ENCODE peak calls at places on chromosome 15, in five cellular contexts. O, Q, I, F and H are unnamed samples.

GRCh38 chr15:77421370-77421700 is 647 bp downstream of the HMG20A start:
- DNase-seq in F (peak), Q (peak), O (no peak), I (no peak), H (peak)

GRCh38 chr15:57213783-57214366 is 162.4 kb upstream of the CGNL1 start:
- DNase-seq in F (peak), I (no peak), O (no peak), Q (peak), H (peak)

GRCh38 chr15:93017521-93017920 is 71.5 kb downstream of the RGMA start:
- DNase-seq in F (no peak), Q (no peak), I (no peak), O (no peak), H (no peak)

GRCh38 chr15:60555814-60556213 is 76.9 kb upstream of the ICE2 start:
- DNase-seq in F (no peak), O (no peak), I (no peak), Q (no peak), H (no peak)

GRCh38 chr15:73647259-73648026 is 14.3 kb upstream of the NPTN start:
- DNase-seq in O (no peak), I (no peak), Q (no peak), F (no peak), H (no peak)

GRCh38 chr15:98789020-98789419 is 140.7 kb downstream of the IGF1R start:
- DNase-seq in Q (no peak), I (no peak), F (no peak), O (no peak), H (no peak)

GRCh38 chr15:90036343-90036742 is 35.2 kb downstream of the ZNF710 start:
- DNase-seq in O (no peak), I (no peak), F (no peak), Q (no peak), H (no peak)

GRCh38 chr15:80951941-80952340 is 37.7 kb downstream of the MESD start:
- DNase-seq in Q (no peak), I (no peak), O (no peak), F (no peak), H (no peak)

GRCh38 chr15:63065262-63066234 is 23.0 kb downstream of the TPM1 start:
- DNase-seq in I (no peak), Q (no peak), O (no peak), F (no peak), H (no peak)

GRCh38 chr15:32817570-32817969 is 99.8 kb downstream of the GREM1 start:
- DNase-seq in O (no peak), F (no peak), Q (no peak), I (no peak), H (no peak)

GRCh38 chr15:66006986-66007385 is 137.7 kb downstream of the RAB11A start:
- DNase-seq in O (no peak), F (no peak), I (no peak), Q (peak), H (no peak)

GRCh38 chr15:23035964-23036566 is 3.3 kb downstream of the TUBGCP5 start:
- DNase-seq in F (peak), Q (peak), O (peak), I (peak), H (peak)

GRCh38 chr15:46251873-46252272 is 617.0 kb downstream of the SQOR start:
- DNase-seq in I (no peak), Q (no peak), O (no peak), F (no peak), H (no peak)

GRCh38 chr15:82298520-82298919 is 35.9 kb downstream of the SAXO2 start:
- DNase-seq in I (no peak), F (no peak), Q (no peak), O (no peak), H (no peak)

GRCh38 chr15:42494998-42495360 is 455 bp upstream of the SNAP23 start:
- DNase-seq in O (no peak), I (no peak), Q (peak), F (peak), H (peak)

GRCh38 chr15:70026991-70027390 is 70.7 kb downstream of the TLE3 start:
- DNase-seq in F (no peak), Q (no peak), I (no peak), O (no peak), H (no peak)

GRCh38 chr15:82942691-82943090 is 9.8 kb downstream of the HOMER2 start:
- DNase-seq in Q (peak), F (peak), I (no peak), O (no peak), H (no peak)

GRCh38 chr15:94478763-94479162 is 247.4 kb downstream of the MCTP2 start:
- DNase-seq in Q (no peak), O (no peak), I (no peak), F (no peak), H (no peak)

GRCh38 chr15:74869726-74870407 is 3.3 kb downstream of the SCAMP2 start:
- DNase-seq in O (no peak), F (no peak), I (no peak), Q (no peak), H (peak)

GRCh38 chr15:64524778-64525177 is 64.4 kb downstream of the ZNF609 start:
- DNase-seq in Q (no peak), I (no peak), F (peak), O (no peak), H (peak)

GRCh38 chr15:39360417-39360816 is 220.5 kb upstream of the THBS1 start:
- DNase-seq in F (peak), O (no peak), Q (no peak), I (no peak), H (no peak)

GRCh38 chr15:52220896-52221660 is 29.9 kb upstream of the GNB5 start:
- DNase-seq in I (no peak), F (no peak), Q (no peak), O (no peak), H (no peak)

GRCh38 chr15:74613953-74614743 is 1.5 kb upstream of the CLK3 start:
- DNase-seq in Q (peak), I (peak), F (no peak), O (no peak), H (no peak)

GRCh38 chr15:67198157-67198754 is 56.2 kb downstream of the AAGAB start:
- DNase-seq in F (no peak), O (no peak), Q (no peak), I (no peak), H (no peak)

GRCh38 chr15:66411190-66411589 is 24.5 kb downstream of the MAP2K1 start:
- DNase-seq in O (no peak), I (no peak), Q (no peak), F (no peak), H (no peak)

GRCh38 chr15:63190993-63191392 is 1.6 kb downstream of the RAB8B start:
- DNase-seq in F (no peak), O (no peak), Q (no peak), I (no peak), H (no peak)

GRCh38 chr15:98650871-98651481 is 2.6 kb downstream of the IGF1R start:
- DNase-seq in F (no peak), Q (no peak), I (no peak), O (no peak), H (peak)

GRCh38 chr15:88615303-88616107 is 5.6 kb upstream of the AEN start:
- DNase-seq in Q (no peak), O (no peak), F (peak), I (peak), H (no peak)

GRCh38 chr15:64051093-64051402 is 4.8 kb upstream of the DAPK2 start:
- DNase-seq in F (no peak), I (no peak), O (no peak), Q (no peak), H (no peak)

GRCh38 chr15:91593081-91593480 is 260.4 kb upstream of the SLCO3A1 start:
- DNase-seq in O (no peak), Q (no peak), I (no peak), F (no peak), H (peak)

GRCh38 chr15:52183562-52184173 is 7.5 kb downstream of the GNB5 start:
- DNase-seq in Q (peak), I (peak), O (peak), F (no peak), H (peak)

GRCh38 chr15:68557469-68558317 is 21.1 kb upstream of the CORO2B start:
- DNase-seq in Q (no peak), F (no peak), O (no peak), I (no peak), H (no peak)

GRCh38 chr15:96804754-96805153 is 474.3 kb downstream of the NR2F2 start:
- DNase-seq in Q (no peak), O (no peak), F (no peak), I (no peak), H (no peak)

GRCh38 chr15:93164409-93164808 is 75.4 kb upstream of the RGMA start:
- DNase-seq in F (no peak), Q (no peak), O (no peak), I (no peak), H (no peak)

GRCh38 chr15:95590533-95591044 is 739.9 kb upstream of the NR2F2 start:
- DNase-seq in F (no peak), Q (no peak), I (no peak), O (no peak), H (no peak)

GRCh38 chr15:64536244-64536836 is 76.0 kb downstream of the ZNF609 start:
- DNase-seq in F (peak), O (no peak), Q (peak), I (no peak), H (peak)

GRCh38 chr15:69537888-69538287 is 85.3 kb downstream of the RPLP1 start:
- DNase-seq in O (no peak), F (no peak), Q (no peak), I (no peak), H (no peak)

GRCh38 chr15:38411902-38412301 is 42.0 kb upstream of the FAM98B start:
- DNase-seq in F (no peak), Q (no peak), O (no peak), I (no peak), H (no peak)

DNA sequence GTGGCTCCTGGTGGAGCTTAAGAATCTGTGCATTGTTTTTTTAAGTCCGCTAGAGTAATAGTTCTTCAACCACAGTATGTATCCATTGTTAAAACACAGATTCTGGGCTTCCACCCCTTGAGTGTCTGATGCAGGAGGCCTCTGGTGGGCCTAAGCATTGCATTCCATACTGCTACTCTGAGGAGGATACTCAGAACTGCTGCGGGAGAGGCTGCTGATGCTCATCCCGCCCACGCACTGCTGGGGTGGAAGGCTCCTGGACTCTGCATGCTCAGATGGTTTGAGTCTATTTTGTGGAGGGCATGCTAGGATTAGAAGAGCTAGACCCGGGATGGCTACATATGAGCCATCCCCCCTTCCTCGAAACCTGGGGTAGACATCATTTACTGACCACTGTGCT is 74.5 kb downstream of the THSD4 start:
- DNase-seq in O (no peak), I (peak), Q (no peak), F (no peak), H (peak)
- TF ChIP-seq MAFK in O (no peak), I (no peak), Q (no peak), F (no peak), H (no peak)

DNA sequence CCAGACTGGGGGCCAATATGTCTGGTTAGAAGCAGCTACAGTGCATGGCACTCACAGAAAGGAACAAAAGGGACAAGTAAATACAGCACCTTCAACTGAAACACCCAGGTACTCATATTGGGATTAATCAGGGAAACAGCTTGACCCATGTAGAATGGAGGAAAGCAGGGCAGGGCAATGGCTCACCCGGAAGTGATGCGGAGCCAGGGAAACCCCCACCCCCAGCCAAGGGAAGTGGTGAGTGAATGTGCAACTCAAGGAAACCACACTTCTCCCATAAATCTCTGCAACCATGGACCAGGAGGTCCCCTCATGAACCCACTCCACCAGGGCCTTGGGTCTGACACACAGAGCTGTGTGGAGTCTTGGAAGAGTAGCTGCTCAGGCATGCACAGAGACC is 117.1 kb downstream of the MTHFS start:
- DNase-seq in F (no peak), O (no peak), I (no peak), Q (no peak), H (no peak)
- TF ChIP-seq MAFK in F (no peak), O (no peak), I (no peak), Q (no peak), H (no peak)

GRCh38 chr15:75904241-75904631 is 558 bp downstream of the FBXO22 start:
- DNase-seq in O (no peak), F (peak), I (no peak), Q (peak), H (peak)
- TF ChIP-seq MAFK in O (no peak), F (no peak), I (no peak), Q (no peak), H (no peak)

GRCh38 chr15:44667039-44667360 is 3.5 kb upstream of the SPG11 start:
- DNase-seq in F (no peak), Q (no peak), I (no peak), O (no peak), H (no peak)
- TF ChIP-seq MAFK in F (no peak), Q (no peak), I (no peak), O (no peak), H (no peak)

GRCh38 chr15:45201557-45202246 is 13.9 kb upstream of the SHF start:
- DNase-seq in O (no peak), I (no peak), F (no peak), Q (no peak), H (no peak)
- TF ChIP-seq MAFK in O (no peak), I (no peak), F (no peak), Q (no peak), H (no peak)